ENCODE peak calls at places on chromosomes 2 and 18, in seven cellular contexts. C is thyroid gland, V is PC-9, R is breast epithelium, A is H9, T is HL-60, S is fibroblast of lung. B is an unnamed sample.

GRCh38 chr2:207332473-207333212 is 166.9 kb upstream of the KLF7 start:
- DNase-seq in V (no peak), A (no peak), C (no peak), S (no peak), T (no peak), R (no peak), B (no peak)

GRCh38 chr2:120736955-120737801 is 1.5 kb downstream of the GLI2 start:
- DNase-seq in V (no peak), R (no peak), S (peak), C (peak), T (no peak), A (peak), B (no peak)

GRCh38 chr2:224271854-224272620 is 129.9 kb downstream of the FAM124B start:
- DNase-seq in A (no peak), V (no peak), T (no peak), C (no peak), S (no peak), R (no peak), B (no peak)

GRCh38 chr2:75523313-75524275 is 37.1 kb downstream of the EVA1A start:
- DNase-seq in T (no peak), A (no peak), R (no peak), C (no peak), S (peak), V (peak), B (no peak)

GRCh38 chr2:16559263-16559662 is 106.4 kb downstream of the CYRIA start:
- DNase-seq in V (no peak), C (no peak), A (no peak), S (no peak), R (no peak), T (no peak), B (no peak)

GRCh38 chr18:56952026-56952425 is 194.9 kb upstream of the BOD1L2 start:
- DNase-seq in C (no peak), V (no peak), S (no peak), R (no peak), T (no peak), A (no peak), B (no peak)

GRCh38 chr2:47221956-47222355 is 66.8 kb upstream of the STPG4 start:
- DNase-seq in A (no peak), R (no peak), S (peak), V (no peak), C (peak), T (no peak), B (no peak)

GRCh38 chr2:51997571-51997970 is 965.6 kb upstream of the NRXN1 start:
- DNase-seq in C (no peak), S (no peak), A (no peak), R (no peak), V (peak), T (no peak), B (no peak)

GRCh38 chr2:98833917-98834263 is 102.1 kb downstream of the CRACDL start:
- DNase-seq in V (no peak), T (no peak), R (no peak), C (no peak), A (no peak), S (no peak), B (no peak)

GRCh38 chr2:175805442-175806114 is 196.5 kb downstream of the LNPK start:
- DNase-seq in V (no peak), R (no peak), S (no peak), C (no peak), A (no peak), T (no peak), B (no peak)

GRCh38 chr18:5746844-5747243 is 148.5 kb downstream of the TMEM200C start:
- DNase-seq in A (no peak), V (no peak), T (no peak), S (no peak), C (no peak), R (no peak), B (no peak)

GRCh38 chr2:145644820-145645302 is 1124.9 kb upstream of the ZEB2 start:
- DNase-seq in C (no peak), S (no peak), A (no peak), T (no peak), R (no peak), V (no peak), B (no peak)

GRCh38 chr2:79993144-79993543 is 311.4 kb downstream of the LRRTM1 start:
- DNase-seq in C (no peak), T (peak), R (no peak), A (no peak), V (no peak), S (no peak), B (no peak)

GRCh38 chr18:2903006-2903405 is 56.2 kb downstream of the EMILIN2 start:
- DNase-seq in C (peak), T (no peak), A (no peak), V (no peak), S (peak), R (peak), B (no peak)

GRCh38 chr18:35005963-35006577 is 35.1 kb upstream of the MAPRE2 start:
- DNase-seq in S (peak), T (peak), R (no peak), A (no peak), C (no peak), V (peak), B (no peak)

GRCh38 chr2:79723830-79724229 is 211.0 kb downstream of the CTNNA2 start:
- DNase-seq in T (no peak), A (no peak), C (no peak), V (no peak), S (peak), R (no peak), B (no peak)

GRCh38 chr2:44965684-44966083 is 24.2 kb downstream of the SIX3 start:
- DNase-seq in R (no peak), S (no peak), C (no peak), A (no peak), T (no peak), V (no peak), B (no peak)

GRCh38 chr2:234611209-234611608 is 114.3 kb upstream of the ARL4C start:
- DNase-seq in R (no peak), T (no peak), C (no peak), V (no peak), A (no peak), S (no peak), B (no peak)

GRCh38 chr2:189013677-189014380 is 39.7 kb downstream of the COL3A1 start:
- DNase-seq in S (peak), A (no peak), R (no peak), C (no peak), T (no peak), V (no peak), B (no peak)

GRCh38 chr2:176554107-176555048 is 285.1 kb downstream of the MTX2 start:
- DNase-seq in V (peak), S (peak), A (peak), R (no peak), T (peak), C (peak), B (no peak)

GRCh38 chr2:183438541-183438940 is 314.3 kb downstream of the NUP35 start:
- DNase-seq in A (no peak), S (no peak), V (no peak), R (no peak), C (no peak), T (no peak), B (no peak)

GRCh38 chr18:3037423-3037915 is 24.5 kb upstream of the LPIN2 start:
- DNase-seq in A (no peak), V (peak), R (no peak), T (peak), S (peak), C (no peak), B (no peak)

GRCh38 chr2:54629914-54630609 is 93.4 kb upstream of the EML6 start:
- DNase-seq in R (no peak), C (no peak), A (no peak), S (no peak), V (no peak), T (no peak), B (no peak)

GRCh38 chr2:54628418-54628817 is 95.0 kb upstream of the EML6 start:
- DNase-seq in A (no peak), T (no peak), V (no peak), R (no peak), C (no peak), S (no peak), B (no peak)

GRCh38 chr2:54627973-54628372 is 95.5 kb upstream of the EML6 start:
- DNase-seq in C (no peak), S (no peak), A (no peak), R (no peak), V (no peak), T (no peak), B (no peak)

GRCh38 chr2:54629390-54629789 is 94.1 kb upstream of the EML6 start:
- DNase-seq in V (no peak), A (no peak), T (no peak), R (no peak), S (no peak), C (no peak), B (no peak)

GRCh38 chr2:54628957-54629356 is 94.5 kb upstream of the EML6 start:
- DNase-seq in C (no peak), S (no peak), A (no peak), T (no peak), V (no peak), R (no peak), B (no peak)
- H3K27ac ChIP-seq in C (no peak), S (no peak), A (no peak), T (no peak), V (no peak), R (no peak), B (no peak)

DNA sequence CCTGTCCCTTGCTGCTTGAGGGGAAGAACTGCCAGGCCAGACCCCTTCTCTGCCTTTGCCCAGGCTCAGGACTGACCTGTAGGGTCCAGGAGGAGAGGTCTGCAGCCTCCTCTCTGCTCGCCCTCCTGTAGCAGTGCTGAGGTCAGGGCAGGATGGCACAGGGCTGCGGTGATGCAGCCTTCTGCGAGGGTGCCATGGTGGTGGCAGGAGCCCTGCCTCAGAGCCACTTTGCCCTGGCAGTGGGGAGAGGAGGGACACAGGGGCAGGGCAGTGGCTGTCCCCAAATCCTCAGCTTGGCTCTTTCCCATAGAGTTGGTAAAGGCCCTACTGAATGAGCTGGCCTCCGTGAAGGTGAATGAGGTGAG is 884 bp downstream of the PROM2 start:
- DNase-seq in C (no peak), R (peak), T (no peak), V (no peak), S (no peak), A (no peak), B (no peak)
- H3K27ac ChIP-seq in C (peak), R (peak), T (no peak), V (peak), S (no peak), A (no peak), B (no peak)

GRCh38 chr2:67514515-67514914 is 117.4 kb downstream of the ETAA1 start:
- DNase-seq in T (no peak), R (no peak), S (peak), V (no peak), A (no peak), C (no peak), B (no peak)

GRCh38 chr2:67516899-67517530 is 119.9 kb downstream of the ETAA1 start:
- DNase-seq in C (no peak), R (no peak), S (peak), V (no peak), T (no peak), A (no peak), B (no peak)

GRCh38 chr2:67516358-67516757 is 119.2 kb downstream of the ETAA1 start:
- DNase-seq in A (no peak), C (no peak), S (no peak), R (no peak), V (no peak), T (no peak), B (no peak)

GRCh38 chr2:67515538-67515937 is 118.4 kb downstream of the ETAA1 start:
- DNase-seq in T (no peak), R (no peak), A (no peak), C (no peak), S (no peak), V (no peak), B (no peak)

DNA sequence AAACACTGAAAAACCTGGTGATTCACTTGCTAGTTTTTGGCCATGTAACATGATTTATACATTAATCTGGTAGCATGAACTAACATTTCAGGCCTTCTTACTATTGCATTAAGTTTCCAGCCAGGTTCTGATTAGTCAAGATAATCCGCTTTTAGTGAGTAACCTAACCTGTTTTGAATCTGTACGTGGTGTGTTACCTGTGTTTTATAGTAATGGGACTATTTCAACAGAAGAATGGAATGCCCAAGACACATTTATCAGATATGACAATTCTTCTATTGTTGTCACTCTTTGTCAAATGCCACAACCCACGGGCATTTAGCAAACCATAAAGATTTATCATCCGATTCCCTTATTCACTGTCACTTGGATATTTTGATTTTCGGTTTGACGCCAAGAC is 117.9 kb downstream of the ETAA1 start:
- DNase-seq in C (no peak), R (no peak), T (no peak), S (no peak), A (no peak), V (no peak), B (no peak)
- H3K27ac ChIP-seq in C (no peak), R (no peak), T (no peak), S (no peak), A (no peak), V (no peak), B (no peak)

GRCh38 chr2:7027436-7027835 is 110.2 kb downstream of the RNF144A start:
- DNase-seq in R (no peak), T (no peak), C (no peak), V (no peak), A (no peak), S (no peak), B (no peak)

GRCh38 chr2:7029291-7030059 is 112.3 kb downstream of the RNF144A start:
- DNase-seq in C (no peak), R (no peak), A (no peak), T (no peak), S (no peak), V (no peak), B (no peak)

GRCh38 chr2:7030810-7031209 is 113.6 kb downstream of the RNF144A start:
- DNase-seq in S (no peak), R (no peak), A (no peak), V (no peak), T (no peak), C (no peak), B (peak)

GRCh38 chr2:7027961-7028655 is 110.9 kb downstream of the RNF144A start:
- DNase-seq in A (no peak), V (no peak), R (no peak), S (no peak), C (peak), T (no peak), B (no peak)

GRCh38 chr2:7028846-7029245 is 111.6 kb downstream of the RNF144A start:
- DNase-seq in A (no peak), V (no peak), T (no peak), C (no peak), S (no peak), R (no peak), B (no peak)
- H3K27ac ChIP-seq in A (no peak), V (no peak), T (no peak), C (no peak), S (no peak), R (no peak), B (peak)

GRCh38 chr2:86485103-86485502 is 43.9 kb downstream of the KDM3A start:
- DNase-seq in T (no peak), S (no peak), A (no peak), V (no peak), C (no peak), R (no peak), B (no peak)
- H3K27ac ChIP-seq in T (no peak), S (no peak), A (no peak), V (no peak), C (no peak), R (no peak), B (peak)

B was measured in caudate nucleus.